ENCODE peak calls at places on chromosomes 3 and 15, in seven cellular contexts. W, B, I, A, D, F and U are unnamed samples.

GRCh38 chr15:62413786-62414185 is 248.7 kb upstream of the C2CD4B start:
- DNase-seq in I (no peak), W (no peak), F (no peak), A (no peak), B (no peak), D (no peak), U (no peak)

GRCh38 chr15:100349696-100350433 is 8.1 kb upstream of the ADAMTS17 start:
- DNase-seq in D (peak; percentile 98), B (peak; percentile 81), I (peak; percentile 38), W (peak; percentile 96), A (peak; percentile 89), F (peak; percentile 96), U (peak; percentile 93)

GRCh38 chr3:16104161-16104560 is 70.3 kb upstream of the GALNT15 start:
- DNase-seq in I (no peak), F (no peak), D (no peak), B (no peak), W (no peak), A (no peak), U (no peak)

GRCh38 chr3:141828487-141829284 is 47.8 kb upstream of the ATP1B3 start:
- DNase-seq in I (no peak), A (no peak), D (no peak), F (no peak), W (no peak), B (no peak), U (peak; percentile 32)

GRCh38 chr15:70475921-70476320 is 287.4 kb downstream of the UACA start:
- DNase-seq in I (no peak), W (no peak), F (no peak), B (no peak), D (no peak), A (no peak), U (no peak)

GRCh38 chr15:77901921-77902750 is 175.4 kb downstream of the TBC1D2B start:
- DNase-seq in I (no peak), W (no peak), A (no peak), D (peak; percentile 55), B (no peak), F (peak; percentile 53), U (no peak)

GRCh38 chr3:138426211-138426610 is 8.2 kb upstream of the ESYT3 start:
- DNase-seq in W (no peak), B (no peak), F (no peak), I (no peak), D (no peak), A (no peak), U (no peak)

GRCh38 chr3:158918008-158918407 is 116.2 kb downstream of the MFSD1 start:
- DNase-seq in B (peak; percentile 83), I (no peak), W (peak; percentile 48), A (peak; percentile 25), D (no peak), F (no peak), U (no peak)

GRCh38 chr3:53589806-53590205 is 95.4 kb downstream of the CACNA1D start:
- DNase-seq in W (no peak), B (no peak), D (no peak), A (no peak), I (no peak), F (no peak), U (no peak)

GRCh38 chr15:33398555-33398954 is 87.8 kb downstream of the RYR3 start:
- DNase-seq in W (no peak), A (no peak), I (no peak), F (no peak), D (no peak), B (no peak), U (no peak)

GRCh38 chr3:99875573-99875924 is 57.9 kb downstream of the CMSS1 start:
- DNase-seq in F (no peak), I (no peak), D (no peak), B (peak; percentile 72), W (no peak), A (no peak), U (no peak)

GRCh38 chr3:196563721-196564225 is 4.6 kb downstream of the WDR53 start:
- DNase-seq in D (no peak), W (no peak), B (peak; percentile 66), I (no peak), A (no peak), F (no peak), U (no peak)

GRCh38 chr15:73650387-73651126 is 17.4 kb upstream of the NPTN start:
- DNase-seq in A (no peak), B (peak; percentile 39), W (no peak), F (no peak), I (no peak), D (no peak), U (no peak)

GRCh38 chr15:64532921-64533320 is 72.5 kb downstream of the ZNF609 start:
- DNase-seq in B (no peak), F (no peak), I (no peak), W (no peak), A (no peak), D (no peak), U (no peak)

GRCh38 chr15:56927816-56928215 is 9.4 kb downstream of the TCF12 start:
- DNase-seq in B (no peak), W (no peak), D (no peak), F (no peak), A (no peak), I (no peak), U (no peak)

GRCh38 chr3:77479021-77479420 is 439.1 kb downstream of the ROBO2 start:
- DNase-seq in F (no peak), W (no peak), B (no peak), I (no peak), A (no peak), D (no peak), U (no peak)

GRCh38 chr15:92074161-92074560 is 220.7 kb downstream of the SLCO3A1 start:
- DNase-seq in I (no peak), D (no peak), W (no peak), A (no peak), F (no peak), B (no peak), U (no peak)

GRCh38 chr3:98886525-98886924 is 15.0 kb downstream of the DCBLD2 start:
- DNase-seq in F (no peak), W (no peak), D (no peak), B (peak; percentile 37), A (no peak), I (no peak), U (no peak)

GRCh38 chr15:53458736-53459135 is 300.7 kb downstream of the WDR72 start:
- DNase-seq in B (no peak), D (no peak), A (no peak), I (no peak), F (no peak), W (no peak), U (no peak)

GRCh38 chr15:77712438-77712837 is 79.7 kb upstream of the LINGO1 start:
- DNase-seq in D (no peak), B (no peak), I (no peak), A (no peak), W (no peak), F (no peak), U (no peak)

GRCh38 chr15:78056714-78057269 is 20.7 kb downstream of the TBC1D2B start:
- DNase-seq in W (peak; percentile 64), F (peak; percentile 69), B (peak; percentile 61), A (peak; percentile 60), I (no peak), D (no peak), U (peak; percentile 46)

GRCh38 chr15:75051711-75052110 is 28.3 kb downstream of the PPCDC start:
- DNase-seq in D (no peak), B (no peak), A (no peak), W (no peak), F (no peak), I (no peak), U (no peak)

GRCh38 chr15:75338661-75339240 is 2.9 kb downstream of the COMMD4 start:
- DNase-seq in I (no peak), A (no peak), D (peak; percentile 46), F (no peak), W (no peak), B (no peak), U (no peak)

GRCh38 chr3:157530637-157531300 is 27.6 kb upstream of the VEPH1 start:
- DNase-seq in A (no peak), D (no peak), I (no peak), B (peak; percentile 58), W (no peak), F (no peak), U (no peak)

GRCh38 chr15:41713047-41713446 is 52.8 kb downstream of the MGA start:
- DNase-seq in F (no peak), A (no peak), D (peak; percentile 79), I (no peak), B (peak; percentile 65), W (no peak), U (peak; percentile 55)
- H3K27ac ChIP-seq in F (no peak overlapping the region), A (no peak overlapping the region), D (no peak overlapping the region), I (no peak overlapping the region), B (no peak overlapping the region), W (no peak overlapping the region), U (no peak overlapping the region)

DNA sequence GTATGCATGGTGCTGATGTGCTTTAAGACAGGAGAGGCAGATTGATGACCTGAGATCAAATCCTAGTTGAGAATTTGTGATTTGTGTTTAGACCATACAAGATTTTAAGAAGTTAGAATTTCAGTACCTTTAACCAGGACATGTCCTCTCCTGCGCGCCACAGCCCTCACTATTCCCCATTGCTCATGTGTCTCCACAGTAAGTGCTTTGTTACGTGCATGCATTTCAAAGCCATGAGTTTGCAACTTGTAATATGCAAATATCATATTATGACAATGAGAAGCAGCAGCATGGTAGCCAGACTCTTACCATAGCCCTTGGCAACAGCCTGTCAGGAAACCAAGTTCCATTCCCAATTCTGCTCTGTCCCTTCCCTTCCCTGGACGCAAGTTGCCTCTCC is 73.3 kb upstream of the ATP13A5 start:
- DNase-seq in A (no peak), I (no peak), B (no peak), W (no peak), F (no peak), D (no peak), U (no peak)
- H3K4me3 ChIP-seq in A (no peak overlapping the region), I (no peak overlapping the region), B (no peak overlapping the region), W (no peak overlapping the region), F (no peak overlapping the region), D (no peak overlapping the region), U (no peak overlapping the region)

DNA sequence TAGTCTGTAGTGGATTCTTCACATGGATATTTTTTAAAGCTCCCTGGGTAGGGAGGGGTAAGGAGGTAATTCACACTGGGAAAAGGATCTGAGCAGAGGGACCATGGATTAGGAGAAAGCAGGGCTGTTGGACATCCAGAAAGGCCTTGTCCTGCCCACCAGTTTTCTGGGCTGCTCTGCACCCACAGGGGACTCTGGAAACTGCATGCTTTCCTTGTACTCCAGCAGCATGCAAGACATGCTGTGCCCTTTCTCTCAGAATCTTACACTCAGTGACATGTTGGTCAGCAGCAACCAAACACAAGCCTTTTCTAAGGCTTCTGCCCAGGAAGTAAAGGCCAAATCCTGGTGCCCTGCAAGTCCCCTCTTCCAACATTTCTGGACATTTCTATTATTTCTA is 2.5 kb upstream of the FBN1 start:
- DNase-seq in B (no peak), A (no peak), F (no peak), D (no peak), I (no peak), W (no peak), U (no peak)
- H3K27ac ChIP-seq in B (no peak overlapping the region), A (no peak overlapping the region), F (no peak overlapping the region), D (peak overlapping the region; percentile 95), I (no peak overlapping the region), W (peak overlapping the region; percentile 14), U (peak overlapping the region; percentile 25)

DNA sequence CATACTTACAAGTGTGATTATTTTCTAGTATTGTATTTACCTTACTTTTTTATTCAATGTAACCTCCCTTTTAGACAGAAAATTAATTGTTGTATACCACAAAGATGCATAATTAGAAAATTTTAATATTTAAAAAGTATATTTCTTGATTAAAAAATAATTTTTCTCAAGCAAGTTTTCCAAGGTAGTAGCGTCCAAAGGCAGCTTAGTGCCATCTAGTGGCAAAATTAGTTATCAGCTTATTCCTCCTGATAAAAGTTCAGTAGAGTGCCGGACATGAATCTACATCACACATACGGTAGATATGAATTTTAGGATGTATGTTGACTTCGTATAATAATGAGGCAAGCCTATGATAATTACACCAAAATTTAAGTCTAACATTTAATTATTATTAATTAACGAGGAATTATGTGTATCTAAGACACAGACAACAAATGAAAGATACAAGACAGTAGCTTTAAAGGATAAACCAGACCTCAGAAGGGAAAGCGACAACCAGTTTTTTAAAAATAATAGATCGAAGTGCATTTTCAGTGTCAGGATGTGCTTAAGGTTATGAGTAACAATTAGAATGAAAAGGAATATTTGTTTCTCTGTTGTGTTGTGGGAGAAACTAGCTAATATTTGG is 405.9 kb downstream of the ROBO1 start:
- DNase-seq in B (peak; percentile 48), W (no peak), I (peak; percentile 15), A (no peak), D (no peak), F (no peak), U (peak; percentile 6)
- H3K4me3 ChIP-seq in B (no peak overlapping the region), W (no peak overlapping the region), I (no peak overlapping the region), A (no peak overlapping the region), D (no peak overlapping the region), F (no peak overlapping the region), U (no peak overlapping the region)